ENCODE peak calls at places on chromosomes 6 and 20, in six cellular contexts. R is endothelial cell of umbilical vein, F is type B pancreatic cell, E is endothelial cell, Q is HCT116, C is tibial nerve. O is an unnamed sample.

GRCh38 chr20:44522841-44523240 is 971 bp upstream of the SERINC3 start:
- DNase-seq in R (no peak), F (no peak), E (no peak), Q (no peak), C (no peak), O (no peak)

GRCh38 chr6:143655541-143655940 is 22.2 kb upstream of the PHACTR2 start:
- DNase-seq in R (no peak), F (no peak), E (no peak), Q (no peak), C (no peak), O (no peak)

GRCh38 chr6:85472744-85473143 is 22.9 kb downstream of the NT5E start:
- DNase-seq in R (no peak), F (no peak), E (no peak), Q (no peak), C (no peak), O (no peak)

GRCh38 chr6:18245642-18246041 is 18.7 kb downstream of the DEK start:
- DNase-seq in R (no peak), F (no peak), E (no peak), Q (no peak), C (no peak), O (no peak)

GRCh38 chr6:27872634-27873028 is 39.6 kb downstream of the OR2B2 start:
- DNase-seq in R (no peak), F (no peak), E (no peak), Q (no peak), C (no peak), O (no peak)

GRCh38 chr20:54382419-54382818 is 93.0 kb upstream of the DOK5 start:
- DNase-seq in R (no peak), F (no peak), E (no peak), Q (no peak), C (no peak), O (no peak)

GRCh38 chr6:93418113-93418447 is 1.3 kb downstream of the EPHA7 start:
- DNase-seq in R (no peak), F (no peak), E (no peak), Q (no peak), C (no peak), O (no peak)

GRCh38 chr6:79946242-79946641 is 1.1 kb downstream of the ELOVL4 start:
- DNase-seq in R (no peak), F (no peak), E (peak; percentile 25), Q (no peak), C (no peak), O (no peak)

GRCh38 chr6:137970368-137970767 is 103.3 kb downstream of the TNFAIP3 start:
- DNase-seq in R (no peak), F (no peak), E (peak; percentile 9), Q (no peak), C (no peak), O (no peak)

GRCh38 chr6:46044876-46045617 is 29.4 kb upstream of the CLIC5 start:
- DNase-seq in R (peak; percentile 96), F (no peak), E (no peak), Q (peak; percentile 73), C (peak; percentile 26), O (no peak)

GRCh38 chr20:32539817-32540675 is 45.1 kb downstream of the NOL4L start:
- DNase-seq in R (no peak), F (no peak), E (no peak), Q (no peak), C (no peak), O (no peak)

GRCh38 chr6:13406781-13407180 is 78.4 kb upstream of the TBC1D7 start:
- DNase-seq in R (no peak), F (no peak), E (no peak), Q (peak; percentile 16), C (no peak), O (no peak)

GRCh38 chr20:14142964-14143627 is 147.8 kb downstream of the MACROD2 start:
- DNase-seq in R (no peak), F (no peak), E (no peak), Q (no peak), C (no peak), O (no peak)

GRCh38 chr20:49697071-49697470 is 16.6 kb downstream of the B4GALT5 start:
- DNase-seq in R (no peak), F (no peak), E (no peak), Q (no peak), C (no peak), O (no peak)

GRCh38 chr6:111823831-111824607 is 49.2 kb downstream of the FYN start:
- DNase-seq in R (peak; percentile 88), F (no peak), E (no peak), Q (no peak), C (no peak), O (no peak)

GRCh38 chr6:43926644-43927524 is 156.9 kb downstream of the VEGFA start:
- DNase-seq in R (peak; percentile 57), F (no peak), E (no peak), Q (peak; percentile 72), C (no peak), O (peak; percentile 62)

GRCh38 chr6:43930440-43931154 is 160.6 kb downstream of the VEGFA start:
- DNase-seq in R (no peak), F (no peak), E (no peak), Q (no peak), C (no peak), O (no peak)

GRCh38 chr6:43924222-43924702 is 154.3 kb downstream of the VEGFA start:
- DNase-seq in R (no peak), F (no peak), E (no peak), Q (no peak), C (no peak), O (no peak)

GRCh38 chr6:43929511-43929910 is 159.5 kb downstream of the VEGFA start:
- DNase-seq in R (no peak), F (no peak), E (no peak), Q (no peak), C (no peak), O (no peak)

DNA sequence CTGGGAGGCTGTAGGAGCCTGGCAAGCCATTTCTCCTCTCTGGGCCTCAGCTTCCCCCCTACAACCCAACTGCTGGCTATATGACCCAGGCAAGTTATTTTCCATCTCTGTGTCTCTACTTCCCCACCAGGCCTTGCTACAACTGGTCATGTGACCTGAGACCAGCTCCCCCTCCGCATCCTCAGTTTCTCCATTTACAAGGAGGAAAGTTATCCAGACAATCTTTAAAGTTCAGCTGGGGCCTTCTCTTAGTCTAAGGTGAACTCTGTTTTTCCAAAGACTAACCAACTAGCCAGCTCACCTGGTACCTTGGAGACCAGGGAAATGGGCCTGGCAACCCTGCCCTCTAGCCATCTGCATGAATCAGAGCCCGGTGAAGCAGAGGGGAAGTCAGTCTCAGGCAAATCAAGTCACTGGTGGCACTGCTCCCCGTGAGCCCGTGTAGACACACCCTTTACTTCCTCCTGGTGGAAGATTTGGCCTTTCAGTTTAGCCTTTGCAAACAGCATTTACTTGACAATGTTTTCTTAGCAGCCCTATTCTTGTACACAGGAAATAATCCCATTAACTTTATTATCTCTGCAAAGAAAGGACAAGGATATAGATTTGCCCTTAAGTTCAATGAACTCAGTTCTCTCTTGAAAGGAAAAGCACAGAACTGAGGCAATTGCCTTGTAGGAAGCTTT is 157.7 kb downstream of the VEGFA start:
- DNase-seq in R (peak; percentile 7), F (no peak), E (no peak), Q (no peak), C (no peak), O (no peak)
- TF ChIP-seq CTCF in R (no peak), F (no peak), E (no peak), Q (peak; percentile 19), C (no peak), O (no peak)

GRCh38 chr6:43286995-43287716 is 10.9 kb upstream of the SLC22A7 start:
- DNase-seq in R (no peak), F (no peak), E (no peak), Q (no peak), C (no peak), O (no peak)
- TF ChIP-seq CTCF in R (no peak), F (peak; percentile 32), E (no peak), Q (no peak), C (no peak), O (no peak)

GRCh38 chr6:24060982-24061754 is 64.8 kb upstream of the NRSN1 start:
- DNase-seq in R (no peak), F (no peak), E (no peak), Q (no peak), C (no peak), O (no peak)

GRCh38 chr6:24069546-24069945 is 56.5 kb upstream of the NRSN1 start:
- DNase-seq in R (no peak), F (no peak), E (no peak), Q (no peak), C (no peak), O (no peak)

GRCh38 chr6:24064832-24065231 is 61.2 kb upstream of the NRSN1 start:
- DNase-seq in R (no peak), F (no peak), E (no peak), Q (no peak), C (no peak), O (no peak)

DNA sequence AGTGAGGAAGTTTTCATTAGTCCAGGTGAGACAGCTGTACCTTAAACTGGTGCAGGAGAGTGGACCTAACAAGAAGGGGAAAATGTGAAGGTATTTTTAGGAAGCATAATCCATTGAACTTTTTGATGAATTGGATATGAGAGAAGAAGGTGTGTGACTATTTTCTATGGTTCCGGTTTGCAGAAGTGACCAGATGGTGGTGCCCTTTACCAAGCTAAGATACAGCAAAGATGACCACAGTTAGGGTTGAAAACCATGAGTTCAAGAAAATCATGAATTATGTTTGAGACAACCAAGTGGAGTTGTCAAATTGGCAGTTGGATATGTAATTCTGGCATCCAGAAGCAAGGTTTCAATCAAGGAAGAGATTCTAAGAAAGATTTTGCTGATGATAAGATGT is 61.9 kb upstream of the NRSN1 start:
- DNase-seq in R (no peak), F (no peak), E (peak; percentile 43), Q (peak; percentile 15), C (no peak), O (no peak)
- TF ChIP-seq CTCF in R (no peak), F (peak; percentile 73), E (peak; percentile 58), Q (peak; percentile 31), C (no peak), O (peak; percentile 73)

GRCh38 chr6:129191275-129191674 is 308.3 kb downstream of the LAMA2 start:
- DNase-seq in R (no peak), F (no peak), E (no peak), Q (no peak), C (no peak), O (no peak)

GRCh38 chr6:129192458-129192989 is 309.6 kb downstream of the LAMA2 start:
- DNase-seq in R (no peak), F (no peak), E (no peak), Q (no peak), C (no peak), O (no peak)

GRCh38 chr6:129197154-129197553 is 314.2 kb downstream of the LAMA2 start:
- DNase-seq in R (no peak), F (no peak), E (no peak), Q (no peak), C (no peak), O (no peak)

GRCh38 chr6:129194441-129195021 is 311.6 kb downstream of the LAMA2 start:
- DNase-seq in R (no peak), F (no peak), E (no peak), Q (no peak), C (no peak), O (no peak)

DNA sequence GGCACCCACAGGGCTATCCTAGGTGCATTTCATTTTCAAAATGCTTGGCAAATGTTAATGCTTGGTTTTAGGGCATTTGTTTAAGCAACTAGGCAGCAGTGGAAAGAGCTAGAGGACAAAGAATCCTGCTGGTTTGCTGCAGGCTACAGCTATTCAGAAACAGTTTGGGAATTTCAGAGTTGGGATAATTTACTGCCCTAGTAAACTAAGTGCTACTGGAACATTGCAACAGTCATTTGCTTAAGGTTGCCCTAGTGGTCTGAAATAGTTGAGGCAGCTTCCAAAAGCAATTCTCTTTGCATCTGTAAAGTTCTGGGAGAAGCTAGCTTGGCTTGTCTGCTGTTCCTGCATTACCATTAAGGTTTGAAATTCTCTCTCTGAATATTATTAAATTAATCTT is 312.7 kb downstream of the LAMA2 start:
- DNase-seq in R (no peak), F (no peak), E (no peak), Q (no peak), C (no peak), O (peak; percentile 25)
- TF ChIP-seq CTCF in R (no peak), F (peak; percentile 38), E (no peak), Q (no peak), C (no peak), O (peak; percentile 24)

GRCh38 chr6:148878683-148879082 is 131.9 kb downstream of the UST start:
- DNase-seq in R (no peak), F (no peak), E (no peak), Q (no peak), C (no peak), O (no peak)
- TF ChIP-seq CTCF in R (no peak), F (no peak), E (no peak), Q (no peak), C (no peak), O (no peak)